ENCODE peak calls at places on chromosomes 2 and 18, in seven cellular contexts. P is progenitor cell of endocrine pancreas; J is activated CD8-positive, alpha-beta T cell treated with anti-CD3 and anti-CD28 coated beads for 36 hours; K is PC-9; C is coronary artery; X is fibroblast of villous mesenchyme; S is pancreas. H is an unnamed sample.
A peak's percentile ranks its signal among the peaks of the same experiment; 100 is the strongest.

GRCh38 chr2:48162742-48163141 is 256.4 kb upstream of the FBXO11 start:
- DNase-seq in P (no peak), J (no peak), K (no peak), C (no peak), X (no peak), S (no peak), H (no peak)

GRCh38 chr2:120775261-120775660 is 39.6 kb downstream of the GLI2 start:
- DNase-seq in P (no peak), J (no peak), K (no peak), C (no peak), X (no peak), S (no peak), H (no peak)

GRCh38 chr2:102082591-102083586 is 59.7 kb upstream of the IL1R1 start:
- DNase-seq in P (no peak), J (peak; percentile 74), K (no peak), C (no peak), X (peak; percentile 90), S (no peak), H (no peak)

GRCh38 chr2:241936457-241937133 is 67.1 kb downstream of the RTP5 start:
- DNase-seq in P (no peak), J (no peak), K (no peak), C (peak; percentile 58), X (no peak), S (no peak), H (no peak)

GRCh38 chr2:143475131-143475784 is 346.0 kb downstream of the ARHGAP15 start:
- DNase-seq in P (no peak), J (no peak), K (no peak), C (no peak), X (no peak), S (no peak), H (no peak)

GRCh38 chr2:241224068-241224850 is 35.8 kb downstream of the ANO7 start:
- DNase-seq in P (no peak), J (no peak), K (no peak), C (no peak), X (peak; percentile 55), S (peak; percentile 74), H (no peak)

GRCh38 chr2:215711484-215712034 is 275.7 kb upstream of the FN1 start:
- DNase-seq in P (no peak), J (no peak), K (peak; percentile 67), C (no peak), X (peak; percentile 67), S (no peak), H (no peak)

GRCh38 chr2:197184959-197185586 is 125.5 kb downstream of the ANKRD44 start:
- DNase-seq in P (no peak), J (no peak), K (no peak), C (peak; percentile 93), X (no peak), S (peak; percentile 87), H (no peak)

GRCh38 chr18:55318864-55319516 is 269.0 kb downstream of the TCF4 start:
- DNase-seq in P (no peak), J (no peak), K (no peak), C (no peak), X (peak; percentile 88), S (no peak), H (no peak)

GRCh38 chr2:147352294-147352693 is 492.5 kb upstream of the ACVR2A start:
- DNase-seq in P (peak; percentile 52), J (no peak), K (no peak), C (no peak), X (no peak), S (peak; percentile 44), H (no peak)

GRCh38 chr2:26840937-26841610 is 6.9 kb upstream of the DPYSL5 start:
- DNase-seq in P (no peak), J (no peak), K (no peak), C (no peak), X (no peak), S (no peak), H (no peak)

GRCh38 chr2:6820903-6821584 is 44.7 kb downstream of the CMPK2 start:
- DNase-seq in P (no peak), J (no peak), K (no peak), C (no peak), X (no peak), S (no peak), H (no peak)

GRCh38 chr2:170244555-170244954 is 66.6 kb downstream of the MYO3B start:
- DNase-seq in P (no peak), J (no peak), K (no peak), C (no peak), X (no peak), S (no peak), H (no peak)

GRCh38 chr2:160425394-160425793 is 68.2 kb downstream of the RBMS1 start:
- DNase-seq in P (no peak), J (no peak), K (no peak), C (no peak), X (no peak), S (no peak), H (no peak)

GRCh38 chr2:160420711-160421110 is 72.9 kb downstream of the RBMS1 start:
- DNase-seq in P (no peak), J (no peak), K (no peak), C (no peak), X (no peak), S (no peak), H (no peak)

GRCh38 chr2:160419776-160420521 is 73.7 kb downstream of the RBMS1 start:
- DNase-seq in P (no peak), J (no peak), K (no peak), C (no peak), X (peak; percentile 66), S (no peak), H (no peak)

GRCh38 chr2:160425794-160426193 is 67.8 kb downstream of the RBMS1 start:
- DNase-seq in P (no peak), J (no peak), K (no peak), C (no peak), X (peak; percentile 41), S (no peak), H (no peak)

DNA sequence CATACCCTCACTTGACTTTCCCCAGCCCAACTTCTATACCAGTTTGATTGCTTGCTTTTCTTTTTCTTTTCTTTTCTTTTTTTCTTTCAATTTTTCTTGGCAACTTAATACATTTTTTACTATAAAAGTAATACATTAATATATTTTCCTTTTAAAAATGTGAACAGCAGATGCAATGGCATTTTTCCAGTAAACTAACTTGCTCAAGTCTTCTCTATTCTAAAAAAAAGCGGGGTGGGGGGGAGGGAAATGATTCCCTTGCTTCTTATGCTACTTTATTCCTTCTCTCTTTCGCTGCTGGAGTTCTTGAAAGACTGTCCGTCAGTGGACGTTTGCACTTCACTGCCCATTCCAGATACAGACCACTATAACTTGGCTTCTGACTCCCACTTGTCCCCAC is 70.5 kb downstream of the RBMS1 start:
- DNase-seq in P (no peak), J (no peak), K (no peak), C (no peak), X (no peak), S (no peak), H (no peak)
- TF ChIP-seq CTCF in P (no peak), J (no peak), K (no peak), C (no peak), X (no peak), S (no peak), H (no peak)

DNA sequence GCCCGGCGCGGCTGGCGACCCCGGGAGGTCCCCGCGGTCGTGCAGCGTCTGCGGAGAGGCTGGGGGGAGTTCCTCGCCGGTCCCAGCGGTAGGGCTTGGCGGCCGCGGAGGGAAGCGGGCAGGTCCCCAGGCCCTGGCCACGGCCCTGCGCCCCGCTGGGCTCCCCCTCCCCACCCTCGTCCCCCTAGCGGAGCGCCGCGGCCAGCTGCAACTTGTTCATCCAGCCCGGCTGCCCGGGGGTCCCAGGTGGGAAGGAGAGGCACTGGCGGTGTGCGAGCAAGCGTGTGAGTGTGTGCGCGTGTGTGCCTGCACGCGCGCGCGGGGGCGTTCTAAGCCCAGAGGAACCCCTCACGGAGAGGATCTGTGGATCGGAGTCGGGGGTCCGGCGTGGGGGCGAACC is 1.3 kb downstream of the PTPRM start:
- DNase-seq in P (peak; percentile 79), J (peak; percentile 7), K (no peak), C (peak; percentile 75), X (peak; percentile 16), S (peak; percentile 84), H (peak; percentile 50)
- TF ChIP-seq CTCF in P (peak; percentile 62), J (no peak), K (no peak), C (no peak), X (peak; percentile 23), S (no peak), H (peak; percentile 33)

GRCh38 chr2:99961567-99961913 is 180.8 kb downstream of the AFF3 start:
- DNase-seq in P (no peak), J (no peak), K (no peak), C (no peak), X (no peak), S (no peak), H (no peak)
- TF ChIP-seq CTCF in P (no peak), J (no peak), K (no peak), C (no peak), X (no peak), S (no peak), H (no peak)

GRCh38 chr2:52390651-52391050 is 1358.7 kb upstream of the NRXN1 start:
- DNase-seq in P (no peak), J (no peak), K (no peak), C (no peak), X (no peak), S (no peak), H (no peak)
- TF ChIP-seq CTCF in P (no peak), J (no peak), K (no peak), C (no peak), X (no peak), S (no peak), H (no peak)

GRCh38 chr2:152718909-152719645 is 657 bp downstream of the ARL6IP6 start:
- DNase-seq in P (no peak), J (peak; percentile 46), K (peak; percentile 77), C (no peak), X (peak; percentile 49), S (no peak), H (peak; percentile 59)

GRCh38 chr2:152715854-152716428 is 1.3 kb downstream of the PRPF40A start:
- DNase-seq in P (peak; percentile 18), J (peak; percentile 62), K (peak; percentile 46), C (no peak), X (no peak), S (no peak), H (peak; percentile 65)

GRCh38 chr2:152718047-152718908 is at the start of gene ARL6IP6:
- DNase-seq in P (peak; percentile 82), J (peak; percentile 93), K (peak; percentile 79), C (peak; percentile 97), X (peak; percentile 89), S (peak; percentile 93), H (peak; percentile 95)

GRCh38 chr2:152716805-152717241 is 438 bp downstream of the PRPF40A start:
- DNase-seq in P (no peak), J (peak; percentile 51), K (no peak), C (no peak), X (no peak), S (no peak), H (peak; percentile 25)

GRCh38 chr2:152717242-152718046 is at the start of gene PRPF40A:
- DNase-seq in P (peak; percentile 96), J (peak; percentile 99), K (peak; percentile 93), C (peak; percentile 99), X (peak; percentile 99), S (peak; percentile 99), H (peak; percentile 99)
- TF ChIP-seq CTCF in P (no peak), J (no peak), K (no peak), C (no peak), X (no peak), S (no peak), H (no peak)

GRCh38 chr2:20999906-21000645 is 43.8 kb downstream of the APOB start:
- DNase-seq in P (no peak), J (peak; percentile 2), K (no peak), C (no peak), X (no peak), S (no peak), H (no peak)
- TF ChIP-seq CTCF in P (no peak), J (no peak), K (no peak), C (no peak), X (no peak), S (no peak), H (no peak)

H was measured in Calu3.